ENCODE peak calls at places on chromosomes 5 and 9, in eight cellular contexts. One of them, this sample, is unnamed.

GRCh38 chr5:100777680-100778281 is 125.3 kb downstream of the ST8SIA4 start:
- DNase-seq in GM23248: peak; percentile 86
- DNase-seq in neuronal stem cell: no peak
- DNase-seq in colonic mucosa: peak; percentile 48
- DNase-seq in astrocyte: peak; percentile 82
- DNase-seq in NT2/D1: no peak
- DNase-seq in HCT116: peak; percentile 29
- DNase-seq in mesenchymal stem cell: peak; percentile 81
- DNase-seq in this sample: peak; percentile 88

GRCh38 chr9:14723301-14723700 is 768 bp upstream of the CER1 start:
- DNase-seq in NT2/D1: no peak
- DNase-seq in GM23248: no peak
- DNase-seq in colonic mucosa: no peak
- DNase-seq in HCT116: no peak
- DNase-seq in neuronal stem cell: no peak
- DNase-seq in mesenchymal stem cell: no peak
- DNase-seq in astrocyte: no peak
- DNase-seq in this sample: no peak

GRCh38 chr9:109536859-109537258 is 38.8 kb upstream of the PTPN3 start:
- DNase-seq in mesenchymal stem cell: no peak
- DNase-seq in neuronal stem cell: no peak
- DNase-seq in astrocyte: no peak
- DNase-seq in GM23248: no peak
- DNase-seq in HCT116: no peak
- DNase-seq in NT2/D1: no peak
- DNase-seq in colonic mucosa: no peak
- DNase-seq in this sample: no peak

GRCh38 chr5:61731946-61732314 is 399.9 kb downstream of the ZSWIM6 start:
- DNase-seq in GM23248: no peak
- DNase-seq in colonic mucosa: no peak
- DNase-seq in mesenchymal stem cell: no peak
- DNase-seq in HCT116: no peak
- DNase-seq in neuronal stem cell: no peak
- DNase-seq in astrocyte: no peak
- DNase-seq in NT2/D1: no peak
- DNase-seq in this sample: no peak

GRCh38 chr5:58136416-58136815 is 323.5 kb downstream of the PLK2 start:
- DNase-seq in NT2/D1: no peak
- DNase-seq in astrocyte: no peak
- DNase-seq in HCT116: no peak
- DNase-seq in mesenchymal stem cell: no peak
- DNase-seq in neuronal stem cell: no peak
- DNase-seq in GM23248: no peak
- DNase-seq in colonic mucosa: no peak
- DNase-seq in this sample: no peak

GRCh38 chr5:170293273-170293672 is 4.3 kb downstream of the LCP2 start:
- DNase-seq in colonic mucosa: peak; percentile 59
- DNase-seq in mesenchymal stem cell: no peak
- DNase-seq in HCT116: no peak
- DNase-seq in GM23248: no peak
- DNase-seq in NT2/D1: no peak
- DNase-seq in astrocyte: no peak
- DNase-seq in neuronal stem cell: no peak
- DNase-seq in this sample: no peak

GRCh38 chr9:14263707-14264483 is 50.0 kb downstream of the NFIB start:
- DNase-seq in GM23248: no peak
- DNase-seq in neuronal stem cell: no peak
- DNase-seq in astrocyte: no peak
- DNase-seq in HCT116: no peak
- DNase-seq in NT2/D1: no peak
- DNase-seq in mesenchymal stem cell: no peak
- DNase-seq in colonic mucosa: no peak
- DNase-seq in this sample: no peak

GRCh38 chr5:123269851-123270250 is 153.4 kb downstream of the CEP120 start:
- DNase-seq in mesenchymal stem cell: no peak
- DNase-seq in NT2/D1: no peak
- DNase-seq in GM23248: no peak
- DNase-seq in neuronal stem cell: no peak
- DNase-seq in astrocyte: no peak
- DNase-seq in HCT116: no peak
- DNase-seq in colonic mucosa: no peak
- DNase-seq in this sample: no peak

GRCh38 chr5:156597276-156597675 is 252.8 kb upstream of the PPP1R2B start:
- DNase-seq in NT2/D1: no peak
- DNase-seq in neuronal stem cell: no peak
- DNase-seq in GM23248: no peak
- DNase-seq in HCT116: no peak
- DNase-seq in colonic mucosa: no peak
- DNase-seq in mesenchymal stem cell: no peak
- DNase-seq in astrocyte: no peak
- DNase-seq in this sample: no peak

GRCh38 chr5:59062986-59063683 is 480.3 kb downstream of the RAB3C start:
- DNase-seq in colonic mucosa: no peak
- DNase-seq in HCT116: no peak
- DNase-seq in GM23248: no peak
- DNase-seq in NT2/D1: no peak
- DNase-seq in neuronal stem cell: no peak
- DNase-seq in mesenchymal stem cell: no peak
- DNase-seq in astrocyte: peak; percentile 83
- DNase-seq in this sample: peak; percentile 17

GRCh38 chr5:54388411-54388810 is 67.1 kb upstream of the HSPB3 start:
- DNase-seq in GM23248: peak; percentile 46
- DNase-seq in neuronal stem cell: no peak
- DNase-seq in colonic mucosa: no peak
- DNase-seq in mesenchymal stem cell: no peak
- DNase-seq in NT2/D1: no peak
- DNase-seq in HCT116: no peak
- DNase-seq in astrocyte: no peak
- DNase-seq in this sample: no peak

GRCh38 chr9:8346291-8346690 is 546.7 kb upstream of the DMAC1 start:
- DNase-seq in HCT116: no peak
- DNase-seq in neuronal stem cell: no peak
- DNase-seq in NT2/D1: no peak
- DNase-seq in colonic mucosa: no peak
- DNase-seq in mesenchymal stem cell: no peak
- DNase-seq in astrocyte: peak; percentile 79
- DNase-seq in GM23248: no peak
- DNase-seq in this sample: no peak

GRCh38 chr9:107833295-107833694 is 343.7 kb upstream of the KLF4 start:
- DNase-seq in HCT116: no peak
- DNase-seq in GM23248: peak; percentile 41
- DNase-seq in neuronal stem cell: no peak
- DNase-seq in colonic mucosa: no peak
- DNase-seq in NT2/D1: no peak
- DNase-seq in mesenchymal stem cell: peak; percentile 43
- DNase-seq in astrocyte: no peak
- DNase-seq in this sample: peak; percentile 84

GRCh38 chr5:133877351-133878235 is 90.8 kb downstream of the C5orf15 start:
- DNase-seq in NT2/D1: no peak
- DNase-seq in neuronal stem cell: no peak
- DNase-seq in HCT116: no peak
- DNase-seq in colonic mucosa: no peak
- DNase-seq in astrocyte: no peak
- DNase-seq in mesenchymal stem cell: no peak
- DNase-seq in GM23248: no peak
- DNase-seq in this sample: no peak

GRCh38 chr5:117435203-117435602 is 860.6 kb upstream of the SEMA6A start:
- DNase-seq in GM23248: no peak
- DNase-seq in astrocyte: no peak
- DNase-seq in HCT116: no peak
- DNase-seq in neuronal stem cell: no peak
- DNase-seq in NT2/D1: no peak
- DNase-seq in mesenchymal stem cell: peak; percentile 25
- DNase-seq in colonic mucosa: no peak
- DNase-seq in this sample: no peak

GRCh38 chr5:74239268-74239667 is 401.3 kb downstream of the ENC1 start:
- DNase-seq in HCT116: no peak
- DNase-seq in mesenchymal stem cell: no peak
- DNase-seq in GM23248: no peak
- DNase-seq in colonic mucosa: no peak
- DNase-seq in astrocyte: no peak
- DNase-seq in neuronal stem cell: no peak
- DNase-seq in NT2/D1: no peak
- DNase-seq in this sample: no peak

DNA sequence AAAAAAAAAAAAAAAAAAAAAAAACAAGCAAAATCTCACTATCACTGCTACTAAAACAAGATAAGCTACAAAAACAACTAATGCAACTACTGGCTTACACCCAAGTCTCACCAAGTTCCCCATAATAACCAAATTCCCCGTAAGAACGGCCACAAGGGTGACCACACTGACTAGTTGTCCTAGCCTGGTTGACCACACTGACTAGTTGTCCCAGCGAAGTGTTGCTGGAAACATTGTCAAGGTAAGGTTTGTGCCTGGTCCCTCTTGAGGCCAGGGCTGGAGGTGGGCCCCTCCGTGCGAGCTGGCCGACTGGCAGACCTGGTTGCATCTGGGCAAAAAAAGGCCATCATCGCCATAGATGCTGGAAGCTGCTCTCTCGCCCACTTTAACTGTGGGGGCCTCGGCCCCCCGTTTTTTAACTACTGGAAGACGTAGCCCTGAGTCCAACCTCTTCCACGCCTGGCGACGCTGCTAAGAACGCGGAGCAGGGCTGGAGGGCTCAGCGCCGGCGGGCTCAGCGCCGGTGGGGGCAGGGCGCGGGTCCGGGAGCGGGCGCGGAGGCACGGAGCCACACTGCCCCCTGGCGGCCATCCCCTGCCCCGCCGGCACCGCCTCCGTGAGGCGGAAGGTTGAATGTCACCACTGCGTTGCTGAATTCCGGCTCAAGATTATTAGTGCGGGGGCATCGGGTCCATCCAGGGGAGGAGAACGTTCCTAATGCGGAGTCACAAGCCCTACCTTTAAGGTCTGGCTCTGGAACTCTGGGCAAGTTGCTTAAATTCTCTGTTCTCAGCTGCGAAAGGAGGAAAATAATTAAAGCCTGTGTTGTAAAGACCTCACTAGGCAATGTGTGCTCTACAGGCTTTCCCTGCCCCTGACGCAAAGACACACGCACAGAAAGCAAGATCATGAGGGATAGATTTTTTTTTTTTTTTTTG is 84.0 kb downstream of the HSD17B3 start:
- DNase-seq in GM23248: peak; percentile 80
- DNase-seq in mesenchymal stem cell: peak; percentile 74
- DNase-seq in astrocyte: peak; percentile 29
- DNase-seq in NT2/D1: peak; percentile 56
- DNase-seq in HCT116: no peak
- DNase-seq in colonic mucosa: peak; percentile 79
- DNase-seq in neuronal stem cell: peak; percentile 81
- DNase-seq in this sample: peak; percentile 84
- H3K4me3 ChIP-seq in GM23248: peak overlapping the region; percentile 66
- H3K4me3 ChIP-seq in mesenchymal stem cell: peak overlapping the region; percentile 41
- H3K4me3 ChIP-seq in astrocyte: peak overlapping the region; percentile 40
- H3K4me3 ChIP-seq in NT2/D1: no peak overlapping the region
- H3K4me3 ChIP-seq in HCT116: peak overlapping the region; percentile 30
- H3K4me3 ChIP-seq in colonic mucosa: peak overlapping the region; percentile 39
- H3K4me3 ChIP-seq in neuronal stem cell: no peak overlapping the region
- H3K4me3 ChIP-seq in this sample: peak overlapping the region; percentile 74

GRCh38 chr9:95494022-95494415 is 22.8 kb downstream of the PTCH1 start:
- DNase-seq in neuronal stem cell: no peak
- DNase-seq in HCT116: no peak
- DNase-seq in GM23248: no peak
- DNase-seq in colonic mucosa: no peak
- DNase-seq in mesenchymal stem cell: no peak
- DNase-seq in astrocyte: no peak
- DNase-seq in NT2/D1: no peak
- DNase-seq in this sample: no peak

GRCh38 chr9:95494416-95495371 is 22.1 kb downstream of the PTCH1 start:
- DNase-seq in colonic mucosa: peak; percentile 78
- DNase-seq in mesenchymal stem cell: peak; percentile 61
- DNase-seq in GM23248: peak; percentile 48
- DNase-seq in HCT116: no peak
- DNase-seq in NT2/D1: no peak
- DNase-seq in astrocyte: peak; percentile 64
- DNase-seq in neuronal stem cell: no peak
- DNase-seq in this sample: no peak

GRCh38 chr9:95495988-95496387 is 20.8 kb downstream of the PTCH1 start:
- DNase-seq in astrocyte: no peak
- DNase-seq in HCT116: no peak
- DNase-seq in neuronal stem cell: peak; percentile 81
- DNase-seq in mesenchymal stem cell: no peak
- DNase-seq in NT2/D1: no peak
- DNase-seq in colonic mucosa: no peak
- DNase-seq in GM23248: no peak
- DNase-seq in this sample: no peak

GRCh38 chr9:95497772-95498171 is 19.0 kb downstream of the PTCH1 start:
- DNase-seq in neuronal stem cell: no peak
- DNase-seq in HCT116: no peak
- DNase-seq in colonic mucosa: peak; percentile 34
- DNase-seq in GM23248: peak; percentile 38
- DNase-seq in NT2/D1: no peak
- DNase-seq in mesenchymal stem cell: peak; percentile 50
- DNase-seq in astrocyte: no peak
- DNase-seq in this sample: peak; percentile 83

GRCh38 chr9:95495529-95495928 is 21.2 kb downstream of the PTCH1 start:
- DNase-seq in mesenchymal stem cell: no peak
- DNase-seq in neuronal stem cell: no peak
- DNase-seq in HCT116: no peak
- DNase-seq in colonic mucosa: no peak
- DNase-seq in astrocyte: no peak
- DNase-seq in NT2/D1: no peak
- DNase-seq in GM23248: no peak
- DNase-seq in this sample: no peak
- H3K4me1 ChIP-seq in mesenchymal stem cell: peaks cover 20% of the 10 kb centered on the region
- H3K4me1 ChIP-seq in neuronal stem cell: peaks cover 52% of the 10 kb centered on the region
- H3K4me1 ChIP-seq in HCT116: peaks cover 11% of the 10 kb centered on the region
- H3K4me1 ChIP-seq in colonic mucosa: no peaks in the 10 kb centered on the region
- H3K4me1 ChIP-seq in astrocyte: peaks cover 17% of the 10 kb centered on the region
- H3K4me1 ChIP-seq in NT2/D1: peaks cover 21% of the 10 kb centered on the region
- H3K4me1 ChIP-seq in GM23248: peaks cover 7% of the 10 kb centered on the region
- H3K4me1 ChIP-seq in this sample: peaks cover 25% of the 10 kb centered on the region

DNA sequence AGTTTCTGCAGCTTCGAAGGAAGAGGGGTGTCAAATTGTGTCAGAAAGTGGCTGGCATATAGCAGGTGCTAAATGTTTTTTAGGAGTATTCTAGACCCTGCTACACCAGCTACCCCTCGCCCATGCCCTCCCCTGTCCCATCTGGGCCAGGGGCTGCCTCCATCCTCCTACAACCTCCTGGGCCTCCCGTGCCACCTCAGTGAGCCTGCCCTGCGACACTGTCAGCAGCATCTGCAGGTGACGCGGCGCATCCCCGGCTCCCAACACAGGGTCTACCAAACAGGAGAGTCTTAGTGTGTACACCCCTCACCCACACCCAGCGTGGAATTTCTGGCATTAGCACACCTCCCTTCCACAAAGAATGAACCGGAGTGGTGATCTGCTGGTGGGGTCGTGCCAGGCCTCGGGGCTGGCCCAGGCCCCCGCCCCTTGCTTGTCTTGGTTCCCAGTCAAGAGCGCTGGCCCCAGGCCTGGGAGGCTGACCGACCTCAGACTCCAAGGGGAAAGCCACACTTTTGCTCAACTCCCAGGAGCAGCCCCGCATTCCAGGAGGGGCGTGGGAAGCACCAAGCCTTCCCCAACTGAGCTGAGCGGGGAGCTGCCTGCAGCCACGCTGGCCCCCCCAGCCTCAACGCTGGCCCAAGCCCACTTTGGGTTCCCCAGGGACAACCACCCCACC is 55.2 kb downstream of the NEURL1B start:
- DNase-seq in NT2/D1: no peak
- DNase-seq in colonic mucosa: no peak
- DNase-seq in astrocyte: no peak
- DNase-seq in HCT116: no peak
- DNase-seq in neuronal stem cell: no peak
- DNase-seq in GM23248: no peak
- DNase-seq in mesenchymal stem cell: no peak
- DNase-seq in this sample: no peak
- H3K9ac ChIP-seq in NT2/D1: no peak overlapping the region
- H3K9ac ChIP-seq in colonic mucosa: peak overlapping the region; percentile 86
- H3K9ac ChIP-seq in astrocyte: no peak overlapping the region
- H3K9ac ChIP-seq in HCT116: no peak overlapping the region
- H3K9ac ChIP-seq in neuronal stem cell: no peak overlapping the region
- H3K9ac ChIP-seq in GM23248: no peak overlapping the region
- H3K9ac ChIP-seq in mesenchymal stem cell: peak overlapping the region; percentile 86
- H3K9ac ChIP-seq in this sample: no peak overlapping the region

GRCh38 chr9:92730897-92731296 is 33.7 kb downstream of the BICD2 start:
- DNase-seq in colonic mucosa: no peak
- DNase-seq in HCT116: no peak
- DNase-seq in NT2/D1: no peak
- DNase-seq in astrocyte: no peak
- DNase-seq in mesenchymal stem cell: no peak
- DNase-seq in neuronal stem cell: no peak
- DNase-seq in GM23248: no peak
- DNase-seq in this sample: no peak
- H3K4me3 ChIP-seq in colonic mucosa: no peak overlapping the region
- H3K4me3 ChIP-seq in HCT116: no peak overlapping the region
- H3K4me3 ChIP-seq in NT2/D1: no peak overlapping the region
- H3K4me3 ChIP-seq in astrocyte: no peak overlapping the region
- H3K4me3 ChIP-seq in mesenchymal stem cell: no peak overlapping the region
- H3K4me3 ChIP-seq in neuronal stem cell: no peak overlapping the region
- H3K4me3 ChIP-seq in GM23248: no peak overlapping the region
- H3K4me3 ChIP-seq in this sample: no peak overlapping the region

This sample was measured in adipocyte.